ENCODE peak calls at places on chromosomes 7 and 10, in four cellular contexts. G, V, O and M are unnamed samples.

GRCh38 chr10:104920476-104920875 is 279.4 kb downstream of the SORCS3 start:
- DNase-seq in G (no peak), V (no peak), O (no peak), M (no peak)

GRCh38 chr7:46930336-46930735 is 651.6 kb downstream of the TNS3 start:
- DNase-seq in V (no peak), G (peak; percentile 96), O (no peak), M (peak; percentile 91)

GRCh38 chr7:43876976-43877745 is 7.8 kb upstream of the MRPS24 start:
- DNase-seq in V (no peak), O (no peak), G (no peak), M (no peak)

GRCh38 chr7:43240565-43240964 is 128.1 kb downstream of the HECW1 start:
- DNase-seq in G (no peak), V (no peak), O (no peak), M (no peak)

GRCh38 chr10:16967866-16968721 is 150.9 kb upstream of the RSU1 start:
- DNase-seq in G (peak; percentile 92), V (no peak), O (peak; percentile 37), M (peak; percentile 88)

GRCh38 chr7:77525231-77525630 is 11.9 kb upstream of the PTPN12 start:
- DNase-seq in O (no peak), G (peak; percentile 14), V (no peak), M (no peak)

GRCh38 chr7:74514131-74514591 is 60.5 kb downstream of the GTF2IRD1 start:
- DNase-seq in O (no peak), G (no peak), V (no peak), M (no peak)

GRCh38 chr10:76885815-76886214 is 751.8 kb downstream of the KCNMA1 start:
- DNase-seq in V (no peak), G (peak; percentile 7), O (no peak), M (no peak)

GRCh38 chr10:100655760-100656421 is 89.5 kb upstream of the PAX2 start:
- DNase-seq in G (no peak), V (peak; percentile 63), O (no peak), M (no peak)

GRCh38 chr10:117541909-117542705 is 439 bp upstream of the EMX2 start:
- DNase-seq in G (peak; percentile 23), V (no peak), O (peak; percentile 61), M (peak; percentile 81)

GRCh38 chr10:48446785-48447184 is 140.3 kb downstream of the MAPK8 start:
- DNase-seq in V (peak; percentile 59), G (no peak), O (no peak), M (no peak)

GRCh38 chr7:52119537-52119936 is 802.9 kb upstream of the COBL start:
- DNase-seq in G (no peak), O (no peak), V (no peak), M (no peak)

GRCh38 chr7:112154690-112155089 is 51.5 kb downstream of the DOCK4 start:
- DNase-seq in G (no peak), O (no peak), V (no peak), M (no peak)

GRCh38 chr7:77501165-77501515 is 36.0 kb upstream of the PTPN12 start:
- DNase-seq in G (no peak), O (no peak), V (no peak), M (no peak)

GRCh38 chr10:86205761-86206145 is 160.8 kb downstream of the GRID1 start:
- DNase-seq in V (no peak), G (no peak), O (no peak), M (no peak)

GRCh38 chr7:142873281-142873784 is 12.2 kb downstream of the TRPV6 start:
- DNase-seq in O (no peak), G (no peak), V (no peak), M (peak; percentile 3)
- TF ChIP-seq CTCF in O (peak; percentile 59), G (peak; percentile 20), V (peak; percentile 56), M (peak; percentile 41)

DNA sequence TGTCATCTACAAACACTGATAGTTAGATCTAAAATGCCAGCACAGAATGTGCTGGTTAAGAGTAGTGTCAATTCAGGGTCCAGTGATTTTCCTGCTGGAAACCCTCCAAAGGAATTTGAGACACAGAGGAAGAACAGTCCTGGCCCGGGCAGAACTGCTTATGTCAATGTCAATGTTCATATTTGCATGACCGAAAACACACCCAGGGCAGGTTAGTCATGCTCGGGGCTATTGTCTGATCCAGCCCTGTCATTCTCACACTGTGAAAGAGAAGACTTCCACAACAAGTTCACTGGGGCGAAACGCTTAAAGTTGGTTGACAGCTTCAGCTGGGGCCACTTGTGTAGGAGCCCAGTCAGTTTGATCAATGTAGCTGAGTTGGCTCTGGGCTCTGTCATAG is 139.3 kb downstream of the C1GALT1 start:
- DNase-seq in G (no peak), O (no peak), V (peak; percentile 71), M (peak; percentile 4)
- TF ChIP-seq CTCF in G (no peak), O (no peak), V (no peak), M (no peak)

DNA sequence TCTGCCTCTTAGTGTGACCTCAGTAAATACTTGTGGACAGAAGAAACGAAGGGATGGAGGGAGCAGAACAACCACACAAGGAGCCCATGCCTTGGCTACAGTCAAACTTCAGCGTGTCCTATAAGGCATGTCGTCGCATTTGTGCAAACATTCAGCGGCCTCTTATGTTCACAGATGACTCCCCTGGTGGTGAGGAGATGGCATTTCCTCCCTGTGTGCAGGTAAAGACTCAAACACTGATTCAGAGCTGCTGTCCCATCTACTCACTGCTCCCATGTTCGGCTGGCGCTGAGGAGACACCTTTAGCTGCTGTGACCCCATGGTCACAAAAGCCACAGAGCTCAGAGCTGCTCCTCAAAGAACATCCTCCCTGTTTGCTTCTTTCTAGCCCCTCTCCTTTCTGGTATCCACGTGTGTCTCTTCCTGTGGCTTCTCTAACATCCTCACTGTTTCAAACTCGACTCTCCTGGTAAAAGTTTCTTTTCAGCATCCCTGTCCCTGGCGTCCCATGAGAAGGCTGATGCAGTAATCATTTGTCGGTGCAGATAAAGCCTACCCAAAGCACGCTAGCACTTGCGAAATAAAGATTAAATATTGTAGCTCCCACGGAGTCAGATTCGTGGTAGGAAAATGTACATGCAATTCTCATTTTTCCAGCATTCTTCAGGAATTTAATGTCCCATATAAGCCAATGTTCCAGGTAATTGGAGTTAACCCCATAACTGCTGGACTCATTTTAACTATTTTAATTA is 124.9 kb upstream of the NEBL start:
- DNase-seq in G (no peak), O (no peak), V (no peak), M (peak; percentile 95)
- TF ChIP-seq CTCF in G (no peak), O (peak; percentile 35), V (no peak), M (peak; percentile 25)

GRCh38 chr10:13743101-13743693 is 156.4 kb downstream of the PRPF18 start:
- DNase-seq in V (no peak), O (no peak), G (no peak), M (no peak)
- TF ChIP-seq CTCF in V (no peak), O (no peak), G (no peak), M (no peak)

GRCh38 chr7:99733448-99733847 is 1.5 kb downstream of the CYP3A7 start:
- DNase-seq in O (no peak), V (no peak), G (no peak), M (no peak)
- TF ChIP-seq CTCF in O (peak; percentile 46), V (peak; percentile 19), G (peak; percentile 28), M (peak; percentile 34)

DNA sequence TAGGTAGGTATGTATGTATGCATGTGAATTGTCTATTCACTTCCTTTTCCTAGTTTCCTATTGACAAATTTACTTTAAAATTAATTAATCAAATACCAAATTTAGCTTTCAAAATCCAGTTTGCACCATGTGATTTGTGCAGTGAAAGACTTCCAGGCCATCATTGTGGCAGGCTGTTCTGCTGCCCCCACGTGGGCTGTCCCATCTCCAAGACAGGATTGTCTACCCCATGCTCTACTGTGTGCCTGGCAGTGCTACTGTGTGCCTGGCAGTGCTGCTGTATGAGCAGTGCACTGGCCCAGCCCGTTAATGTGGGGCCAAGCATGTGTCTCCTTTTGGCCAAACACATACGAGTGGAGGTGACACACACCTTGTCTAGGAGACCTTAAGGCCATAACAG is 374.8 kb downstream of the GFRA1 start:
- DNase-seq in G (no peak), O (no peak), V (no peak), M (no peak)
- TF ChIP-seq CTCF in G (no peak), O (no peak), V (no peak), M (no peak)

GRCh38 chr10:58409956-58410610 is 24.9 kb downstream of the TFAM start:
- DNase-seq in V (no peak), G (no peak), O (no peak), M (no peak)

GRCh38 chr10:58414270-58415041 is 29.2 kb downstream of the TFAM start:
- DNase-seq in G (peak; percentile 64), V (no peak), O (no peak), M (peak; percentile 89)

GRCh38 chr10:58415757-58416156 is 30.5 kb downstream of the TFAM start:
- DNase-seq in G (no peak), O (no peak), V (no peak), M (no peak)

GRCh38 chr10:58412502-58412961 is 27.3 kb downstream of the TFAM start:
- DNase-seq in G (peak; percentile 94), V (no peak), O (no peak), M (peak; percentile 31)
- TF ChIP-seq CTCF in G (no peak), V (no peak), O (no peak), M (peak; percentile 8)